ENCODE peak calls at places on chromosomes 7 and 10, in five cellular contexts. One of them, this sample, is unnamed.

GRCh38 chr7:96004598-96004997 is 232.2 kb downstream of the DYNC1I1 start:
- DNase-seq in WTC11: no peak
- DNase-seq in H1: no peak
- DNase-seq in HepG2: no peak
- DNase-seq in GM12878: no peak
- DNase-seq in this sample: no peak

GRCh38 chr7:37705976-37706375 is 22.4 kb downstream of the GPR141 start:
- DNase-seq in WTC11: no peak
- DNase-seq in H1: no peak
- DNase-seq in HepG2: no peak
- DNase-seq in GM12878: no peak
- DNase-seq in this sample: no peak

GRCh38 chr7:46652317-46652716 is 731.2 kb upstream of the IGFBP3 start:
- DNase-seq in WTC11: no peak
- DNase-seq in H1: no peak
- DNase-seq in HepG2: no peak
- DNase-seq in GM12878: no peak
- DNase-seq in this sample: no peak

GRCh38 chr7:5283421-5284303 is 919 bp downstream of the SLC29A4 start:
- DNase-seq in WTC11: peak
- DNase-seq in H1: no peak
- DNase-seq in HepG2: peak
- DNase-seq in GM12878: no peak
- DNase-seq in this sample: no peak

GRCh38 chr7:114502454-114503254 is 88.0 kb downstream of the FOXP2 start:
- DNase-seq in WTC11: no peak
- DNase-seq in H1: no peak
- DNase-seq in HepG2: no peak
- DNase-seq in GM12878: no peak
- DNase-seq in this sample: no peak

GRCh38 chr10:14377591-14377990 is 46.9 kb upstream of the FRMD4A start:
- DNase-seq in WTC11: no peak
- DNase-seq in H1: no peak
- DNase-seq in HepG2: no peak
- DNase-seq in GM12878: no peak
- DNase-seq in this sample: no peak

GRCh38 chr10:20614911-20615310 is 282.2 kb downstream of the NEBL start:
- DNase-seq in WTC11: peak
- DNase-seq in H1: peak
- DNase-seq in HepG2: no peak
- DNase-seq in GM12878: no peak
- DNase-seq in this sample: no peak

GRCh38 chr10:48604408-48605263 is at the start of gene ARHGAP22:
- DNase-seq in WTC11: peak
- DNase-seq in H1: no peak
- DNase-seq in HepG2: no peak
- DNase-seq in GM12878: no peak
- DNase-seq in this sample: peak

GRCh38 chr10:127117125-127117524 is 79.3 kb downstream of the INSYN2A start:
- DNase-seq in WTC11: peak
- DNase-seq in H1: peak
- DNase-seq in HepG2: peak
- DNase-seq in GM12878: no peak
- DNase-seq in this sample: peak

DNA sequence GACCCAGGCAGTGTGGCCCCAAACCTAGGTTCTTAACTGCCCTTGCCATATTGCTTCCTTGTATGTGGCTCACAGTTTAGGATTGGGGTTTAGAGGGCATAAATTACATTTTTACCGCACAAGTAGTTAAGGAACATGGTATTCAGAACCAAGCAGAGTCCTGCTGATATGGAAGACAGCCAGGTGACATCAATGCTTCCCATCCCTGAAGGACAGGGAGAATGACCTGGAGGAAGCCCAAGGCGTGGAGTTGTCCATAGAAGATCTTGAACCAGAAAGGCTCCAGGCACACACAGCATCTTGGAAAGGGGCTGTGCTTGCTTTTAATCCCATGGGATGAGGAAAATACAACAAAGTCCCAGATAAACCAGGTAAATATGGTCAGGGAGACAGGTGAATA is 48.3 kb downstream of the ATXN7L1 start:
- DNase-seq in WTC11: no peak
- DNase-seq in H1: no peak
- DNase-seq in HepG2: no peak
- DNase-seq in GM12878: no peak
- DNase-seq in this sample: no peak
- TF ChIP-seq ATF2 in WTC11: no peak
- TF ChIP-seq ATF2 in H1: no peak
- TF ChIP-seq ATF2 in HepG2: no peak
- TF ChIP-seq ATF2 in GM12878: no peak
- TF ChIP-seq ATF2 in this sample: no peak

DNA sequence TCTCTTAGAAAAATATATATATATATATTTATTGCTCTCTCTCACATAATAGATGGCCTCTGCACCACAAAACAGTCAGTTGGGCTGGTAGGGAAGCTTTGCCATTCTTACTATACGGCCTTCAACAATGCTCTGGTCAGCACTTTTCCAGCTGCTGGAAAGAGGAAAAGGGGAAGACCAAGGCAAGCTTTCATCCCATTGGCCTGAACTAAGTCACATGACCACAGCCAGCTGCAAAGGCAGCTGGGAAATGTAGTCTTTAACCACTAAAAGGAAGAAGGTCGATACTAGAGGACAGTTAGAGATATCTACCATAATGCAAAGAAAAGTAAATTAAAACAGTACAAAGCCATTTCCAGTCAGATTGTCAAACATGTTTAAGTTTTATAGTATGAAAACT is 58.4 kb upstream of the MACROH2A2 start:
- DNase-seq in WTC11: no peak
- DNase-seq in H1: no peak
- DNase-seq in HepG2: peak
- DNase-seq in GM12878: no peak
- DNase-seq in this sample: peak
- TF ChIP-seq ATF2 in WTC11: no peak
- TF ChIP-seq ATF2 in H1: no peak
- TF ChIP-seq ATF2 in HepG2: no peak
- TF ChIP-seq ATF2 in GM12878: no peak
- TF ChIP-seq ATF2 in this sample: no peak

GRCh38 chr7:132518102-132518838 is 58.0 kb downstream of the PLXNA4 start:
- DNase-seq in WTC11: peak
- DNase-seq in H1: no peak
- DNase-seq in HepG2: peak
- DNase-seq in GM12878: no peak
- DNase-seq in this sample: peak
- TF ChIP-seq ATF2 in WTC11: no peak
- TF ChIP-seq ATF2 in H1: no peak
- TF ChIP-seq ATF2 in HepG2: no peak
- TF ChIP-seq ATF2 in GM12878: no peak
- TF ChIP-seq ATF2 in this sample: no peak

GRCh38 chr7:130899638-130900401 is 165.8 kb upstream of the KLF14 start:
- DNase-seq in WTC11: no peak
- DNase-seq in H1: no peak
- DNase-seq in HepG2: peak
- DNase-seq in GM12878: no peak
- DNase-seq in this sample: no peak
- TF ChIP-seq ATF2 in WTC11: no peak
- TF ChIP-seq ATF2 in H1: no peak
- TF ChIP-seq ATF2 in HepG2: peak
- TF ChIP-seq ATF2 in GM12878: no peak
- TF ChIP-seq ATF2 in this sample: no peak

GRCh38 chr10:72852428-72852827 is 41.1 kb upstream of the OIT3 start:
- DNase-seq in WTC11: no peak
- DNase-seq in H1: no peak
- DNase-seq in HepG2: no peak
- DNase-seq in GM12878: no peak
- DNase-seq in this sample: no peak
- TF ChIP-seq ATF2 in WTC11: no peak
- TF ChIP-seq ATF2 in H1: no peak
- TF ChIP-seq ATF2 in HepG2: no peak
- TF ChIP-seq ATF2 in GM12878: no peak
- TF ChIP-seq ATF2 in this sample: no peak

GRCh38 chr7:12423995-12424745 is 20.5 kb upstream of the VWDE start:
- DNase-seq in WTC11: peak
- DNase-seq in H1: peak
- DNase-seq in HepG2: no peak
- DNase-seq in GM12878: no peak
- DNase-seq in this sample: no peak
- TF ChIP-seq ATF2 in WTC11: no peak
- TF ChIP-seq ATF2 in H1: peak
- TF ChIP-seq ATF2 in HepG2: no peak
- TF ChIP-seq ATF2 in GM12878: no peak
- TF ChIP-seq ATF2 in this sample: no peak

DNA sequence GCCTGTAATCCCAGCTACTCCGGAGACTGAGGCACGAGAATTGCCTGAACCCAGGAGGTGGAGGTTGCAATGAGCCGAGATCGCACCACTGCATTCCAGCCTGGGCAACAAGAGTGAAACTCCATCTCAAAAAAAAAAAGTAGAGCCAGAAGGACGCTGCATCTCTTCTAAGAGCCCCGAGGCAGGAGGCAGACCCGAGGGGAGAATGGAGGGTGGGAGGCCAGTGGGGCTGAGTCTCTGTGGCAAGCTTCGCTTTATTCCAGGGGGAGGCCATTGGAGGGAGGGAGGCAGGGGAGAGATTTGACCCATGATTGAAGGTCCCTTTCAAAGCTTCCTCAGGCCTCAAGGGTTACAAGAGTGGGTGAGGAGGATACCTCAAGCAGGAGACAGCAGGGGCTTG is 18.7 kb downstream of the TTYH3 start:
- DNase-seq in WTC11: no peak
- DNase-seq in H1: no peak
- DNase-seq in HepG2: no peak
- DNase-seq in GM12878: no peak
- DNase-seq in this sample: no peak
- TF ChIP-seq ATF2 in WTC11: no peak
- TF ChIP-seq ATF2 in H1: no peak
- TF ChIP-seq ATF2 in HepG2: no peak
- TF ChIP-seq ATF2 in GM12878: no peak
- TF ChIP-seq ATF2 in this sample: no peak

GRCh38 chr10:46298346-46299266 is 11.8 kb downstream of the ANTXRL start:
- DNase-seq in WTC11: no peak
- DNase-seq in H1: no peak
- DNase-seq in HepG2: no peak
- DNase-seq in GM12878: no peak
- DNase-seq in this sample: no peak
- TF ChIP-seq ATF2 in WTC11: no peak
- TF ChIP-seq ATF2 in H1: no peak
- TF ChIP-seq ATF2 in HepG2: no peak
- TF ChIP-seq ATF2 in GM12878: no peak
- TF ChIP-seq ATF2 in this sample: no peak

GRCh38 chr10:98391578-98391991 is 23.4 kb downstream of the PYROXD2 start:
- DNase-seq in WTC11: no peak
- DNase-seq in H1: no peak
- DNase-seq in HepG2: no peak
- DNase-seq in GM12878: no peak
- DNase-seq in this sample: no peak

GRCh38 chr10:98390406-98390805 is 24.6 kb downstream of the PYROXD2 start:
- DNase-seq in WTC11: no peak
- DNase-seq in H1: no peak
- DNase-seq in HepG2: no peak
- DNase-seq in GM12878: no peak
- DNase-seq in this sample: no peak

GRCh38 chr10:98389398-98389797 is 25.6 kb downstream of the PYROXD2 start:
- DNase-seq in WTC11: no peak
- DNase-seq in H1: no peak
- DNase-seq in HepG2: no peak
- DNase-seq in GM12878: no peak
- DNase-seq in this sample: no peak

GRCh38 chr10:98391065-98391464 is 23.9 kb downstream of the PYROXD2 start:
- DNase-seq in WTC11: no peak
- DNase-seq in H1: no peak
- DNase-seq in HepG2: no peak
- DNase-seq in GM12878: no peak
- DNase-seq in this sample: no peak

DNA sequence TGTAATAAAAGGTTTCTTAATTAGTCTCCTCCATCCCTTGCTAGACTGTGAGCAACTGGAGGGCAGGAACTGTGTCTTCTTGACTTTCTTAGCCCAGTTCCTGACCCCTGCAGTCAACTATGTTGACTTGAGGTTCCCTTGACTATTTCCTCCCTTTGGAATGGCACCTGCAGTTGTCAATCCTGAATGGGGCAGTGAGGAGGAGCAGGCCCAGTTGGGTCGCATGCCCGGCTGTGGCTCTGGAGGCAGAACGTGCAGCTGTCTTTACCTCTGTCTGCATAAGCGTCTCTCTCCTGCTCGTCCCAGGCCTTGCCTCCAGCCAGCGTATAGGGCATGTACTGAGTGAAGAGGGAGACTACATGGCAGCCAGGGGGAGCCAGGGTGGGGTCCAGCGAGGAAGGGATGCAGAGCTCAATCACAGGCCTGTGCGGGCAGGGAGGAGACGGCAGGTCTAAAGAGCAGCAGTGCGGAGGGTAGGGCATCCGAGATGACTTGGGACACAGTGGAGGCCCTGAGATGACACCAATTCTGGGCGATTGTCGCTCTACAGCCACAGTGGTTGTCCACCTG is 26.8 kb downstream of the PYROXD2 start:
- DNase-seq in WTC11: peak
- DNase-seq in H1: peak
- DNase-seq in HepG2: no peak
- DNase-seq in GM12878: no peak
- DNase-seq in this sample: peak
- TF ChIP-seq ATF2 in WTC11: no peak
- TF ChIP-seq ATF2 in H1: no peak
- TF ChIP-seq ATF2 in HepG2: no peak
- TF ChIP-seq ATF2 in GM12878: no peak
- TF ChIP-seq ATF2 in this sample: no peak

DNA sequence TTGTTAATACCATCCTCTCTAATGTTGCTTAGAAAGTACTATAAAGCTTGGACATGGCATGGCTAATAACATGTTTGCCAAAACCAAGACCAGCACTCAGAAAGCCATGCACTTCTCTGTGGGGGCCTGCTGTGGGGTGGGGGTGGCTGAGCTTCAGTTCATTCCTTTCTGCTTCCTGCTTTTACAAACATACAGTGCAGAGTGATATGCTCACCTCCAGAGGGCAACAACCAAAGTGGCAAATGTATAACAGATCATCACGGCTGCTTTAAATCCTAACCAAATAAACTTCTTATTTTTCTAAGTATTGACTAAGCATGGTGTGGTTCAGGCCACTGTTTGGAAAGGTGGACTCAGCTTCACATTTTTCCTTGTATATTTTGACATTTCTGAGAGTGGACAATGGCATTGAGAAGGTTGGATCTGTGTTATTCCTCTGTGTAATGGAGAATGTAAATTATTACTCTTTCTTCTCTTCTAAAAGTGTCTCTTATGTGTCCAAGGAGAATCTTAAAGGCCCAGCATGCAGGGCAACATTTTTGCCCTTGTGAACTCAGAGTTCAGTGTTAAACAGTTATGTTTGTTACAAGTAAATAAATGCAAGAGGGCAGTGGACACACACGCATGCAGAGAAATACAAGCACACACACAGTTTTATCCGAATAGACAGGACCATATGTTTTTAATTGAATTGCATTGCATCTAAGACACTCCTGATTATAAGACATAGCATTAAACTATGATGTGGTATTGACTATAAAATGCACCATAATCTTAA is 186.1 kb downstream of the HERPUD2 start:
- DNase-seq in WTC11: no peak
- DNase-seq in H1: no peak
- DNase-seq in HepG2: no peak
- DNase-seq in GM12878: no peak
- DNase-seq in this sample: no peak
- TF ChIP-seq ATF2 in WTC11: no peak
- TF ChIP-seq ATF2 in H1: no peak
- TF ChIP-seq ATF2 in HepG2: no peak
- TF ChIP-seq ATF2 in GM12878: no peak
- TF ChIP-seq ATF2 in this sample: no peak

This sample was measured in K562.